ENCODE peak calls at places on chromosomes 2 and 18, in five cellular contexts. One of them, this sample, is unnamed.

GRCh38 chr2:71849111-71849510 is 298.6 kb downstream of the CYP26B1 start:
- DNase-seq in kidney: no peak
- DNase-seq in HTR-8/SVneo: no peak
- DNase-seq in H54: no peak
- DNase-seq in NCI-H1930: no peak
- DNase-seq in this sample: no peak

GRCh38 chr2:19887508-19887907 is 14.3 kb downstream of the TTC32 start:
- DNase-seq in kidney: no peak
- DNase-seq in HTR-8/SVneo: no peak
- DNase-seq in H54: no peak
- DNase-seq in NCI-H1930: no peak
- DNase-seq in this sample: no peak

GRCh38 chr2:190123956-190124355 is 61.4 kb upstream of the MSTN start:
- DNase-seq in kidney: no peak
- DNase-seq in HTR-8/SVneo: no peak
- DNase-seq in H54: no peak
- DNase-seq in NCI-H1930: no peak
- DNase-seq in this sample: no peak

GRCh38 chr18:29321561-29321960 is 1144.6 kb upstream of the CDH2 start:
- DNase-seq in kidney: no peak
- DNase-seq in HTR-8/SVneo: no peak
- DNase-seq in H54: no peak
- DNase-seq in NCI-H1930: no peak
- DNase-seq in this sample: no peak

GRCh38 chr18:46283895-46284295 is 179.7 kb downstream of the HAUS1 start:
- DNase-seq in kidney: no peak
- DNase-seq in HTR-8/SVneo: no peak
- DNase-seq in H54: no peak
- DNase-seq in NCI-H1930: no peak
- DNase-seq in this sample: no peak

GRCh38 chr2:167843203-167843602 is 404.2 kb downstream of the STK39 start:
- DNase-seq in kidney: no peak
- DNase-seq in HTR-8/SVneo: no peak
- DNase-seq in H54: no peak
- DNase-seq in NCI-H1930: no peak
- DNase-seq in this sample: no peak

GRCh38 chr2:40957508-40957907 is 505.6 kb upstream of the SLC8A1 start:
- DNase-seq in kidney: no peak
- DNase-seq in HTR-8/SVneo: no peak
- DNase-seq in H54: no peak
- DNase-seq in NCI-H1930: no peak
- DNase-seq in this sample: no peak

GRCh38 chr2:72292433-72292832 is 144.8 kb upstream of the CYP26B1 start:
- DNase-seq in kidney: no peak
- DNase-seq in HTR-8/SVneo: no peak
- DNase-seq in H54: no peak
- DNase-seq in NCI-H1930: no peak
- DNase-seq in this sample: no peak

GRCh38 chr2:70988151-70988550 is 6.5 kb downstream of the TEX261 start:
- DNase-seq in kidney: no peak
- DNase-seq in HTR-8/SVneo: no peak
- DNase-seq in H54: no peak
- DNase-seq in NCI-H1930: no peak
- DNase-seq in this sample: no peak

GRCh38 chr2:192017844-192018243 is 171.0 kb upstream of the CAVIN2 start:
- DNase-seq in kidney: no peak
- DNase-seq in HTR-8/SVneo: no peak
- DNase-seq in H54: no peak
- DNase-seq in NCI-H1930: no peak
- DNase-seq in this sample: no peak

GRCh38 chr2:5937865-5938565 is 245.8 kb downstream of the SOX11 start:
- DNase-seq in kidney: no peak
- DNase-seq in HTR-8/SVneo: no peak
- DNase-seq in H54: no peak
- DNase-seq in NCI-H1930: no peak
- DNase-seq in this sample: no peak

GRCh38 chr2:232873909-232874641 is 4.0 kb downstream of the SNORC start:
- DNase-seq in kidney: no peak
- DNase-seq in HTR-8/SVneo: no peak
- DNase-seq in H54: no peak
- DNase-seq in NCI-H1930: no peak
- DNase-seq in this sample: no peak

GRCh38 chr18:24227976-24228660 is 89.3 kb downstream of the CABYR start:
- DNase-seq in kidney: no peak
- DNase-seq in HTR-8/SVneo: no peak
- DNase-seq in H54: peak
- DNase-seq in NCI-H1930: no peak
- DNase-seq in this sample: no peak

GRCh38 chr2:240258685-240259084 is 118.2 kb upstream of the OTOS start:
- DNase-seq in kidney: peak
- DNase-seq in HTR-8/SVneo: no peak
- DNase-seq in H54: no peak
- DNase-seq in NCI-H1930: no peak
- DNase-seq in this sample: no peak

GRCh38 chr2:203484266-203485112 is 50.6 kb downstream of the RAPH1 start:
- DNase-seq in kidney: no peak
- DNase-seq in HTR-8/SVneo: peak
- DNase-seq in H54: no peak
- DNase-seq in NCI-H1930: no peak
- DNase-seq in this sample: peak

GRCh38 chr2:109269956-109270757 is 141.2 kb downstream of the SH3RF3 start:
- DNase-seq in kidney: no peak
- DNase-seq in HTR-8/SVneo: no peak
- DNase-seq in H54: no peak
- DNase-seq in NCI-H1930: no peak
- DNase-seq in this sample: no peak

GRCh38 chr18:62625019-62625418 is 90.3 kb upstream of the PHLPP1 start:
- DNase-seq in kidney: no peak
- DNase-seq in HTR-8/SVneo: no peak
- DNase-seq in H54: no peak
- DNase-seq in NCI-H1930: no peak
- DNase-seq in this sample: no peak

GRCh38 chr2:67083978-67084377 is 313.2 kb upstream of the ETAA1 start:
- DNase-seq in kidney: no peak
- DNase-seq in HTR-8/SVneo: no peak
- DNase-seq in H54: no peak
- DNase-seq in NCI-H1930: no peak
- DNase-seq in this sample: no peak

GRCh38 chr2:220937231-220937630 is 634.9 kb downstream of the EPHA4 start:
- DNase-seq in kidney: no peak
- DNase-seq in HTR-8/SVneo: no peak
- DNase-seq in H54: no peak
- DNase-seq in NCI-H1930: no peak
- DNase-seq in this sample: no peak

GRCh38 chr2:65265090-65266045 is 37.7 kb downstream of the ACTR2 start:
- DNase-seq in kidney: no peak
- DNase-seq in HTR-8/SVneo: peak
- DNase-seq in H54: no peak
- DNase-seq in NCI-H1930: peak
- DNase-seq in this sample: peak

This sample was measured in Panc1.